ENCODE peak calls at places on chromosome 21, in seven cellular contexts. W is anterior cingulate cortex; A is activated CD8-positive, alpha-beta memory T cell treated with anti-CD3 and anti-CD28 coated beads, Interleukin-2, amount 10 ng/mL, durations not matched to agents 7 days and 5 days; L is GM19239; Q is activated T-helper 1 cell treated with anti-CD3 and anti-CD28 coated beads, Interleukin-12 subunit alpha, Interleukin-12 subunit beta, Interleukin-2, Interleukin-4 antibody, amounts not matched to agents 30 ng/mL and 10 ng/mL and 1 ng/mL, durations not matched to agents 14 hours and 24 hours and 36 hours; T is fibroblast of the aortic adventitia; E is stimulated activated CD4-positive, alpha-beta T cell treated with anti-CD3 and anti-CD28 coated beads, Interleukin-4, amount 100 ng/mL, for 1 hour. O is an unnamed sample.

GRCh38 chr21:41802684-41803083 is 35.8 kb upstream of the RIPK4 start:
- DNase-seq in L (no peak), W (peak; percentile 39), E (no peak), Q (no peak), T (peak; percentile 48), A (no peak), O (no peak)

GRCh38 chr21:17463441-17463840 is 49.4 kb upstream of the CXADR start:
- DNase-seq in T (peak; percentile 94), A (no peak), E (no peak), Q (no peak), W (no peak), L (no peak), O (no peak)

GRCh38 chr21:16460936-16461335 is 731.2 kb downstream of the USP25 start:
- DNase-seq in A (no peak), W (no peak), Q (no peak), L (no peak), E (no peak), T (no peak), O (no peak)

GRCh38 chr21:32392880-32393676 is at the start of gene URB1:
- DNase-seq in L (peak; percentile 94), T (peak; percentile 72), E (peak; percentile 97), W (peak; percentile 90), Q (peak; percentile 89), A (peak; percentile 95), O (peak; percentile 84)

GRCh38 chr21:42120904-42121535 is 49.9 kb downstream of the UMODL1 start:
- DNase-seq in E (no peak), L (no peak), Q (no peak), T (no peak), W (no peak), A (no peak), O (no peak)

GRCh38 chr21:38343691-38344090 is 86.9 kb downstream of the KCNJ15 start:
- DNase-seq in Q (no peak), W (no peak), T (peak; percentile 74), E (no peak), L (no peak), A (no peak), O (no peak)

GRCh38 chr21:45323487-45324380 is 36.0 kb upstream of the POFUT2 start:
- DNase-seq in T (peak; percentile 63), Q (no peak), A (no peak), E (no peak), W (no peak), L (no peak), O (no peak)

GRCh38 chr21:42556960-42557359 is 43.3 kb downstream of the SLC37A1 start:
- DNase-seq in Q (no peak), A (no peak), W (no peak), T (no peak), L (no peak), E (no peak), O (no peak)

GRCh38 chr21:41803316-41803715 is 36.5 kb upstream of the RIPK4 start:
- DNase-seq in A (no peak), T (no peak), Q (no peak), E (no peak), W (no peak), L (no peak), O (no peak)

GRCh38 chr21:43659136-43660000 is at the start of the genes HSF2BP and RRP1B:
- DNase-seq in W (peak; percentile 66), E (peak; percentile 82), A (peak; percentile 84), Q (peak; percentile 79), T (peak; percentile 74), L (peak; percentile 96), O (peak; percentile 80)

GRCh38 chr21:44349416-44349846 is 4.0 kb upstream of the TRPM2 start:
- DNase-seq in T (no peak), L (no peak), Q (no peak), E (no peak), A (no peak), W (no peak), O (no peak)

GRCh38 chr21:21018841-21019240 is 20.6 kb downstream of the NCAM2 start:
- DNase-seq in T (peak; percentile 9), Q (no peak), E (no peak), A (no peak), L (no peak), W (no peak), O (no peak)

O was measured in GDM1.